ENCODE peak calls at places on chromosomes 12 and 14, in seven cellular contexts. One of them, this sample, is unnamed.

GRCh38 chr12:25051171-25051570 is 102.3 kb upstream of the BCAT1 start:
- ATAC-seq in right lobe of liver: no peak
- ATAC-seq in HCT116: no peak
- ATAC-seq in heart left ventricle: no peak
- ATAC-seq in K562: no peak
- ATAC-seq in HepG2: no peak
- ATAC-seq in body of pancreas: no peak
- ATAC-seq in this sample: no peak

GRCh38 chr14:32662234-32662633 is 276.4 kb upstream of the NPAS3 start:
- ATAC-seq in heart left ventricle: no peak
- ATAC-seq in HCT116: no peak
- ATAC-seq in K562: no peak
- ATAC-seq in right lobe of liver: no peak
- ATAC-seq in HepG2: no peak
- ATAC-seq in body of pancreas: no peak
- ATAC-seq in this sample: no peak

GRCh38 chr12:120962487-120963054 is 15.8 kb upstream of the HNF1A start:
- ATAC-seq in heart left ventricle: no peak
- ATAC-seq in HepG2: no peak
- ATAC-seq in HCT116: no peak
- ATAC-seq in body of pancreas: no peak
- ATAC-seq in right lobe of liver: no peak
- ATAC-seq in K562: no peak
- ATAC-seq in this sample: no peak

GRCh38 chr12:93778306-93778705 is 101.1 kb downstream of the CRADD start:
- ATAC-seq in HepG2: no peak
- ATAC-seq in right lobe of liver: peak
- ATAC-seq in HCT116: no peak
- ATAC-seq in body of pancreas: peak
- ATAC-seq in heart left ventricle: peak
- ATAC-seq in K562: no peak
- ATAC-seq in this sample: peak

GRCh38 chr14:99127651-99128167 is 144.3 kb downstream of the BCL11B start:
- ATAC-seq in HepG2: no peak
- ATAC-seq in body of pancreas: no peak
- ATAC-seq in K562: no peak
- ATAC-seq in heart left ventricle: no peak
- ATAC-seq in right lobe of liver: peak
- ATAC-seq in HCT116: no peak
- ATAC-seq in this sample: peak

GRCh38 chr12:107144990-107145389 is 51.6 kb upstream of the CRY1 start:
- ATAC-seq in HepG2: no peak
- ATAC-seq in right lobe of liver: no peak
- ATAC-seq in body of pancreas: no peak
- ATAC-seq in heart left ventricle: no peak
- ATAC-seq in K562: no peak
- ATAC-seq in HCT116: no peak
- ATAC-seq in this sample: no peak

GRCh38 chr14:59630281-59630963 is 53.8 kb upstream of the CCDC175 start:
- ATAC-seq in K562: peak
- ATAC-seq in right lobe of liver: peak
- ATAC-seq in body of pancreas: no peak
- ATAC-seq in heart left ventricle: no peak
- ATAC-seq in HepG2: peak
- ATAC-seq in HCT116: no peak
- ATAC-seq in this sample: no peak

GRCh38 chr12:81835783-81836182 is 76.6 kb upstream of the PPFIA2 start:
- ATAC-seq in HepG2: no peak
- ATAC-seq in heart left ventricle: no peak
- ATAC-seq in body of pancreas: no peak
- ATAC-seq in K562: no peak
- ATAC-seq in HCT116: no peak
- ATAC-seq in right lobe of liver: no peak
- ATAC-seq in this sample: no peak

GRCh38 chr12:30153981-30154380 is 370.2 kb upstream of the TMTC1 start:
- ATAC-seq in HCT116: no peak
- ATAC-seq in HepG2: no peak
- ATAC-seq in heart left ventricle: no peak
- ATAC-seq in K562: no peak
- ATAC-seq in right lobe of liver: no peak
- ATAC-seq in body of pancreas: no peak
- ATAC-seq in this sample: no peak

GRCh38 chr12:51407604-51408003 is 16.4 kb upstream of the GALNT6 start:
- ATAC-seq in K562: no peak
- ATAC-seq in right lobe of liver: no peak
- ATAC-seq in heart left ventricle: no peak
- ATAC-seq in HepG2: no peak
- ATAC-seq in body of pancreas: no peak
- ATAC-seq in HCT116: no peak
- ATAC-seq in this sample: no peak

GRCh38 chr12:120647375-120647755 is 6.9 kb downstream of the CABP1 start:
- ATAC-seq in body of pancreas: no peak
- ATAC-seq in heart left ventricle: no peak
- ATAC-seq in HCT116: no peak
- ATAC-seq in HepG2: no peak
- ATAC-seq in right lobe of liver: no peak
- ATAC-seq in K562: no peak
- ATAC-seq in this sample: no peak

GRCh38 chr12:18101043-18101442 is 11.1 kb upstream of the RERGL start:
- ATAC-seq in right lobe of liver: no peak
- ATAC-seq in heart left ventricle: no peak
- ATAC-seq in HCT116: no peak
- ATAC-seq in body of pancreas: no peak
- ATAC-seq in K562: no peak
- ATAC-seq in HepG2: no peak
- ATAC-seq in this sample: no peak

GRCh38 chr12:9757433-9758025 is 3.2 kb downstream of the CD69 start:
- ATAC-seq in heart left ventricle: no peak
- ATAC-seq in HepG2: no peak
- ATAC-seq in HCT116: no peak
- ATAC-seq in K562: peak
- ATAC-seq in body of pancreas: no peak
- ATAC-seq in right lobe of liver: no peak
- ATAC-seq in this sample: no peak

GRCh38 chr12:111296906-111297463 is 71.9 kb downstream of the PHETA1 start:
- ATAC-seq in HepG2: no peak
- ATAC-seq in HCT116: no peak
- ATAC-seq in heart left ventricle: no peak
- ATAC-seq in right lobe of liver: no peak
- ATAC-seq in body of pancreas: no peak
- ATAC-seq in K562: no peak
- ATAC-seq in this sample: no peak

GRCh38 chr14:68397371-68397779 is 395.5 kb downstream of the ZFP36L1 start:
- ATAC-seq in HepG2: peak
- ATAC-seq in right lobe of liver: peak
- ATAC-seq in HCT116: no peak
- ATAC-seq in body of pancreas: no peak
- ATAC-seq in K562: no peak
- ATAC-seq in heart left ventricle: peak
- ATAC-seq in this sample: peak

GRCh38 chr14:20956376-20956976 is 1.2 kb downstream of the RNASE2 start:
- ATAC-seq in heart left ventricle: no peak
- ATAC-seq in HCT116: no peak
- ATAC-seq in K562: no peak
- ATAC-seq in right lobe of liver: no peak
- ATAC-seq in HepG2: no peak
- ATAC-seq in body of pancreas: no peak
- ATAC-seq in this sample: no peak

GRCh38 chr12:27014859-27015729 is 910 bp upstream of the TM7SF3 start:
- ATAC-seq in HepG2: peak
- ATAC-seq in HCT116: peak
- ATAC-seq in right lobe of liver: peak
- ATAC-seq in heart left ventricle: no peak
- ATAC-seq in K562: peak
- ATAC-seq in body of pancreas: no peak
- ATAC-seq in this sample: no peak

GRCh38 chr12:100398307-100398706 is 41.4 kb downstream of the SLC17A8 start:
- ATAC-seq in HepG2: no peak
- ATAC-seq in K562: no peak
- ATAC-seq in right lobe of liver: no peak
- ATAC-seq in heart left ventricle: no peak
- ATAC-seq in body of pancreas: no peak
- ATAC-seq in HCT116: no peak
- ATAC-seq in this sample: no peak

GRCh38 chr12:116303929-116304328 is 26.4 kb upstream of the MED13L start:
- ATAC-seq in right lobe of liver: peak
- ATAC-seq in HCT116: no peak
- ATAC-seq in heart left ventricle: peak
- ATAC-seq in K562: peak
- ATAC-seq in body of pancreas: peak
- ATAC-seq in HepG2: no peak
- ATAC-seq in this sample: peak

GRCh38 chr14:68603682-68604360 is 189.0 kb downstream of the ZFP36L1 start:
- ATAC-seq in body of pancreas: no peak
- ATAC-seq in HCT116: no peak
- ATAC-seq in HepG2: no peak
- ATAC-seq in heart left ventricle: no peak
- ATAC-seq in K562: no peak
- ATAC-seq in right lobe of liver: no peak
- ATAC-seq in this sample: no peak

GRCh38 chr12:122721057-122721545 is 4.5 kb upstream of the HCAR3 start:
- ATAC-seq in HCT116: no peak
- ATAC-seq in HepG2: peak
- ATAC-seq in right lobe of liver: no peak
- ATAC-seq in heart left ventricle: no peak
- ATAC-seq in body of pancreas: no peak
- ATAC-seq in K562: no peak
- ATAC-seq in this sample: no peak

GRCh38 chr12:53046655-53047220 is 3.1 kb upstream of the TNS2 start:
- ATAC-seq in HCT116: peak
- ATAC-seq in K562: peak
- ATAC-seq in body of pancreas: peak
- ATAC-seq in right lobe of liver: peak
- ATAC-seq in heart left ventricle: peak
- ATAC-seq in HepG2: peak
- ATAC-seq in this sample: peak

GRCh38 chr12:114269153-114269552 is 136.8 kb downstream of the TBX5 start:
- ATAC-seq in HepG2: no peak
- ATAC-seq in HCT116: peak
- ATAC-seq in K562: no peak
- ATAC-seq in heart left ventricle: no peak
- ATAC-seq in right lobe of liver: no peak
- ATAC-seq in body of pancreas: no peak
- ATAC-seq in this sample: no peak

GRCh38 chr14:104142136-104143041 is 4.0 kb downstream of the KIF26A start:
- ATAC-seq in HCT116: no peak
- ATAC-seq in right lobe of liver: no peak
- ATAC-seq in K562: no peak
- ATAC-seq in HepG2: no peak
- ATAC-seq in body of pancreas: no peak
- ATAC-seq in heart left ventricle: no peak
- ATAC-seq in this sample: no peak

GRCh38 chr12:19066471-19067001 is 63.0 kb upstream of the PLEKHA5 start:
- ATAC-seq in right lobe of liver: peak
- ATAC-seq in body of pancreas: peak
- ATAC-seq in K562: no peak
- ATAC-seq in HepG2: peak
- ATAC-seq in HCT116: no peak
- ATAC-seq in heart left ventricle: no peak
- ATAC-seq in this sample: no peak

GRCh38 chr14:88233915-88234314 is 89.2 kb downstream of the KCNK10 start:
- ATAC-seq in HepG2: peak
- ATAC-seq in right lobe of liver: no peak
- ATAC-seq in heart left ventricle: no peak
- ATAC-seq in K562: peak
- ATAC-seq in HCT116: peak
- ATAC-seq in body of pancreas: no peak
- ATAC-seq in this sample: no peak

GRCh38 chr12:103858953-103859601 is 18.0 kb upstream of the NT5DC3 start:
- ATAC-seq in HCT116: peak
- ATAC-seq in right lobe of liver: no peak
- ATAC-seq in body of pancreas: no peak
- ATAC-seq in K562: peak
- ATAC-seq in HepG2: peak
- ATAC-seq in heart left ventricle: peak
- ATAC-seq in this sample: peak

GRCh38 chr14:56422703-56423213 is 156.8 kb upstream of the TMEM260 start:
- ATAC-seq in HepG2: peak
- ATAC-seq in HCT116: peak
- ATAC-seq in body of pancreas: peak
- ATAC-seq in heart left ventricle: peak
- ATAC-seq in right lobe of liver: peak
- ATAC-seq in K562: peak
- ATAC-seq in this sample: peak

GRCh38 chr12:119082496-119082895 is 96.2 kb upstream of the HSPB8 start:
- ATAC-seq in HepG2: no peak
- ATAC-seq in right lobe of liver: no peak
- ATAC-seq in HCT116: no peak
- ATAC-seq in heart left ventricle: peak
- ATAC-seq in K562: no peak
- ATAC-seq in body of pancreas: no peak
- ATAC-seq in this sample: no peak

GRCh38 chr14:72651081-72651480 is 242.8 kb downstream of the DPF3 start:
- ATAC-seq in HepG2: no peak
- ATAC-seq in HCT116: no peak
- ATAC-seq in K562: no peak
- ATAC-seq in heart left ventricle: no peak
- ATAC-seq in body of pancreas: no peak
- ATAC-seq in right lobe of liver: no peak
- ATAC-seq in this sample: no peak

GRCh38 chr14:23120405-23121251 is 1.6 kb upstream of the CEBPE start:
- ATAC-seq in K562: peak
- ATAC-seq in body of pancreas: peak
- ATAC-seq in right lobe of liver: peak
- ATAC-seq in heart left ventricle: peak
- ATAC-seq in HepG2: peak
- ATAC-seq in HCT116: peak
- ATAC-seq in this sample: peak
- TF ChIP-seq POLR2A in K562: no peak
- TF ChIP-seq POLR2A in body of pancreas: no peak
- TF ChIP-seq POLR2A in right lobe of liver: no peak
- TF ChIP-seq POLR2A in heart left ventricle: no peak
- TF ChIP-seq POLR2A in HepG2: no peak
- TF ChIP-seq POLR2A in HCT116: no peak
- TF ChIP-seq POLR2A in this sample: no peak

GRCh38 chr12:49637401-49637800 is 14.0 kb downstream of the PRPF40B start:
- ATAC-seq in K562: peak
- ATAC-seq in body of pancreas: no peak
- ATAC-seq in right lobe of liver: no peak
- ATAC-seq in heart left ventricle: no peak
- ATAC-seq in HCT116: peak
- ATAC-seq in HepG2: no peak
- ATAC-seq in this sample: peak
- H3K4me3 ChIP-seq in K562: no peak
- H3K4me3 ChIP-seq in body of pancreas: no peak
- H3K4me3 ChIP-seq in right lobe of liver: no peak
- H3K4me3 ChIP-seq in heart left ventricle: no peak
- H3K4me3 ChIP-seq in HCT116: no peak
- H3K4me3 ChIP-seq in HepG2: no peak
- H3K4me3 ChIP-seq in this sample: no peak

GRCh38 chr14:91419044-91419397 is 1.4 kb upstream of the CCDC88C start:
- ATAC-seq in heart left ventricle: no peak
- ATAC-seq in HCT116: no peak
- ATAC-seq in K562: no peak
- ATAC-seq in right lobe of liver: no peak
- ATAC-seq in HepG2: no peak
- ATAC-seq in body of pancreas: no peak
- ATAC-seq in this sample: no peak
- TF ChIP-seq CTCF in heart left ventricle: no peak
- TF ChIP-seq CTCF in HCT116: no peak
- TF ChIP-seq CTCF in K562: no peak
- TF ChIP-seq CTCF in right lobe of liver: no peak
- TF ChIP-seq CTCF in HepG2: no peak
- TF ChIP-seq CTCF in body of pancreas: no peak
- TF ChIP-seq CTCF in this sample: no peak

GRCh38 chr14:101689039-101689501 is 72.4 kb upstream of the PPP2R5C start:
- ATAC-seq in right lobe of liver: no peak
- ATAC-seq in HCT116: no peak
- ATAC-seq in body of pancreas: no peak
- ATAC-seq in K562: no peak
- ATAC-seq in HepG2: no peak
- ATAC-seq in heart left ventricle: no peak
- ATAC-seq in this sample: no peak
- TF ChIP-seq POLR2A in right lobe of liver: no peak
- TF ChIP-seq POLR2A in HCT116: no peak
- TF ChIP-seq POLR2A in body of pancreas: no peak
- TF ChIP-seq POLR2A in K562: no peak
- TF ChIP-seq POLR2A in HepG2: no peak
- TF ChIP-seq POLR2A in heart left ventricle: no peak
- TF ChIP-seq POLR2A in this sample: no peak